ENCODE peak calls at places on chromosomes 13 and 19, in nine cellular contexts. F, A, L, N, I, Y, U, X and J are unnamed samples.
A peak's percentile ranks its signal among the peaks of the same experiment; 100 is the strongest.

GRCh38 chr19:50896591-50897190 is 14.5 kb downstream of the KLK4 start:
- DNase-seq in F (no peak), A (peak; percentile 67), L (no peak), N (no peak), I (peak; percentile 61), Y (no peak), U (no peak), X (no peak), J (no peak)

GRCh38 chr13:46575843-46576242 is 22.9 kb downstream of the LRCH1 start:
- DNase-seq in F (no peak), A (peak; percentile 16), L (no peak), N (no peak), I (no peak), Y (no peak), U (no peak), X (peak; percentile 45), J (peak; percentile 23)

GRCh38 chr13:42478531-42479156 is 95.3 kb upstream of the TNFSF11 start:
- DNase-seq in F (no peak), A (peak; percentile 30), L (no peak), N (no peak), I (no peak), Y (no peak), U (no peak), X (no peak), J (no peak)

GRCh38 chr13:91185294-91185863 is 162.1 kb upstream of the MIR17HG start:
- DNase-seq in F (no peak), A (peak; percentile 15), L (no peak), N (no peak), I (no peak), Y (no peak), U (no peak), X (no peak), J (no peak)

GRCh38 chr19:27765912-27766725 is 1446.8 kb downstream of the UQCRFS1 start:
- DNase-seq in F (no peak), A (no peak), L (no peak), N (no peak), I (no peak), Y (no peak), U (peak; percentile 0), X (no peak), J (no peak)

GRCh38 chr19:44712864-44713515 is 14.0 kb downstream of the CEACAM16 start:
- DNase-seq in F (no peak), A (peak; percentile 64), L (no peak), N (no peak), I (no peak), Y (no peak), U (no peak), X (no peak), J (no peak)

GRCh38 chr13:84844473-84844872 is 954.7 kb downstream of the SLITRK6 start:
- DNase-seq in F (no peak), A (peak; percentile 10), L (no peak), N (no peak), I (no peak), Y (no peak), U (no peak), X (no peak), J (no peak)

GRCh38 chr13:86608739-86609138 is 809.5 kb upstream of the SLITRK6 start:
- DNase-seq in F (no peak), A (no peak), L (no peak), N (no peak), I (no peak), Y (no peak), U (no peak), X (no peak), J (no peak)

GRCh38 chr19:45103200-45103624 is 10.2 kb downstream of the PPP1R37 start:
- DNase-seq in F (no peak), A (no peak), L (no peak), N (peak; percentile 42), I (no peak), Y (no peak), U (no peak), X (peak; percentile 45), J (no peak)

GRCh38 chr19:4776436-4777205 is 14.9 kb upstream of the FEM1A start:
- DNase-seq in F (no peak), A (no peak), L (no peak), N (no peak), I (no peak), Y (no peak), U (no peak), X (no peak), J (no peak)

GRCh38 chr19:19064811-19065745 is 1.3 kb downstream of the SLC25A42 start:
- DNase-seq in F (no peak), A (no peak), L (no peak), N (no peak), I (no peak), Y (peak; percentile 36), U (no peak), X (peak; percentile 33), J (no peak)

GRCh38 chr13:20193924-20194631 is 1.3 kb upstream of the GJB2 start:
- DNase-seq in F (no peak), A (no peak), L (no peak), N (no peak), I (no peak), Y (no peak), U (no peak), X (no peak), J (no peak)

GRCh38 chr19:17469371-17470203 is 737 bp upstream of the SLC27A1 start:
- DNase-seq in F (peak; percentile 92), A (peak; percentile 97), L (peak; percentile 98), N (peak; percentile 97), I (peak; percentile 78), Y (peak; percentile 97), U (peak; percentile 99), X (peak; percentile 97), J (peak; percentile 79)
- TF ChIP-seq POLR2A in F (no peak), A (no peak), L (no peak), N (no peak), I (no peak), Y (no peak), U (peak; percentile 50), X (peak; percentile 47), J (no peak)

GRCh38 chr19:655691-656090 is 7.3 kb downstream of the RNF126 start:
- DNase-seq in F (no peak), A (no peak), L (no peak), N (no peak), I (no peak), Y (no peak), U (no peak), X (no peak), J (no peak)

GRCh38 chr19:651991-652390 is 11.0 kb downstream of the RNF126 start:
- DNase-seq in F (no peak), A (no peak), L (no peak), N (no peak), I (no peak), Y (no peak), U (no peak), X (peak; percentile 15), J (no peak)

GRCh38 chr19:652467-653389 is 10.3 kb downstream of the RNF126 start:
- DNase-seq in F (no peak), A (no peak), L (no peak), N (no peak), I (no peak), Y (no peak), U (no peak), X (peak; percentile 24), J (no peak)

GRCh38 chr19:651114-651818 is 11.6 kb downstream of the FGF22 start:
- DNase-seq in F (no peak), A (no peak), L (no peak), N (no peak), I (no peak), Y (no peak), U (no peak), X (peak; percentile 18), J (no peak)

GRCh38 chr19:653425-653824 is 9.6 kb downstream of the RNF126 start:
- DNase-seq in F (no peak), A (no peak), L (no peak), N (no peak), I (no peak), Y (no peak), U (no peak), X (peak; percentile 24), J (no peak)
- TF ChIP-seq POLR2A in F (no peak), A (no peak), L (no peak), N (no peak), I (no peak), Y (no peak), U (no peak), X (no peak), J (no peak)

GRCh38 chr19:35249848-35250711 is 1.3 kb downstream of the LSR start:
- DNase-seq in F (peak; percentile 44), A (no peak), L (no peak), N (no peak), I (no peak), Y (no peak), U (no peak), X (no peak), J (no peak)

GRCh38 chr19:35247526-35248309 is 1.1 kb upstream of the LSR start:
- DNase-seq in F (peak; percentile 94), A (peak; percentile 64), L (peak; percentile 93), N (peak; percentile 84), I (peak; percentile 53), Y (peak; percentile 94), U (no peak), X (peak; percentile 47), J (no peak)

GRCh38 chr19:35249146-35249847 is 495 bp downstream of the LSR start:
- DNase-seq in F (no peak), A (no peak), L (no peak), N (no peak), I (no peak), Y (peak; percentile 42), U (no peak), X (no peak), J (no peak)

GRCh38 chr19:35246466-35247096 is 2.2 kb upstream of the LSR start:
- DNase-seq in F (no peak), A (no peak), L (no peak), N (no peak), I (no peak), Y (no peak), U (no peak), X (no peak), J (no peak)

DNA sequence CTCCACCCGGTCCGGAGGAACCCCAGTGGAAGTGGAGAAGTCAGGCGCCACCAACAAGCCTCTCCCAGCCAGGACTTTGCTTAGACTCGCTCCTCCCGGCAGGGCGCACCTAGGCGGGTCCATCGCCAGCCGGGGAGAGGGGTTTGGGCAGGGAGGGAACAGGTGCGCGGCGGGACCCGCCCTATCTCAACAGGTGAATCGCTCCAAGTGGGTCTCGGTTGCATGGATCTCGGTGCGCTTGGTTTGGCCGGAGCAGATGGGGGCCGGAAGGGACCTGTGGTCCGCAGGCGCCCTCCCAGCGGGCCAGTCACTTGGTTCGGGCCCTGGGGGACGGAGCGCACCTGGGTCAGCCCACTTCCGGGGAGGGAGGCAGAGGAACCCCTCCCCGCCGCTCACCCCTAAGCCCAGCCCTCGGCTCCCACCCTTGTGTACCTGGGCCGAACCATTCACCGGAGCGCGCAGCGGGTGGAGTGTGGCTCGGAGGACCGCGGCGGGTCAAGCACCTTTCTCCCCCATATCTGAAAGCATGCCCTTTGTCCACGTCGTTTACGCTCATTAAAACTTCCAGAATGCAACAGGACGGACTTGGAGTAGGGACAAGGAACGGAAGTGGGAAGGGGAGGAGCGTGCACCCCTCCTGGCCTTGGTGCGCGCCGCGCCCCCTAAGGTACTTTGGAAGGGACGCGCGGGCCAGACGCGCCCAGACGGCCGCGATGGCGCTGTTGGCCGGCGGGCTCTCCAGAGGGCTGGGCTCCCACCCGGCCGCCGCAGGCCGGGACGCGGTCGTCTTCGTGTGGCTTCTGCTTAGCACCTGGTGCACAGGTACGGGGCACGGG is at the start of gene LSR:
- DNase-seq in F (peak; percentile 94), A (peak; percentile 61), L (peak; percentile 94), N (peak; percentile 90), I (peak; percentile 94), Y (peak; percentile 94), U (no peak), X (no peak), J (no peak)
- TF ChIP-seq POLR2A in F (peak; percentile 89), A (no peak), L (no peak), N (peak; percentile 60), I (peak; percentile 81), Y (peak; percentile 96), U (no peak), X (no peak), J (no peak)

GRCh38 chr19:48450441-48450840 is 4.7 kb downstream of the GRWD1 start:
- DNase-seq in F (no peak), A (no peak), L (no peak), N (no peak), I (no peak), Y (no peak), U (no peak), X (no peak), J (no peak)
- TF ChIP-seq POLR2A in F (no peak), A (no peak), L (no peak), N (no peak), I (no peak), Y (no peak), U (no peak), X (no peak), J (no peak)